ENCODE peak calls at places on chromosomes 5 and 9, in eight cellular contexts. One of them, this sample, is unnamed.

GRCh38 chr9:91937727-91938126 is 12.3 kb downstream of the ROR2 start:
- DNase-seq in OCI-LY7: no peak
- DNase-seq in astrocyte: no peak
- DNase-seq in HCT116: no peak
- DNase-seq in fibroblast of lung: no peak
- DNase-seq in SK-N-SH: no peak
- DNase-seq in K562: no peak
- DNase-seq in endothelial cell of umbilical vein: no peak
- DNase-seq in this sample: no peak

GRCh38 chr5:169300468-169301385 is at the start of gene SLIT3:
- DNase-seq in OCI-LY7: no peak
- DNase-seq in astrocyte: peak; percentile 78
- DNase-seq in HCT116: no peak
- DNase-seq in fibroblast of lung: peak; percentile 70
- DNase-seq in SK-N-SH: peak; percentile 90
- DNase-seq in K562: no peak
- DNase-seq in endothelial cell of umbilical vein: peak; percentile 72
- DNase-seq in this sample: peak; percentile 91

GRCh38 chr5:181217111-181217804 is 5.8 kb upstream of the TRIM41 start:
- DNase-seq in OCI-LY7: peak; percentile 82
- DNase-seq in astrocyte: peak; percentile 47
- DNase-seq in HCT116: no peak
- DNase-seq in fibroblast of lung: peak; percentile 54
- DNase-seq in SK-N-SH: peak; percentile 63
- DNase-seq in K562: peak; percentile 83
- DNase-seq in endothelial cell of umbilical vein: peak; percentile 47
- DNase-seq in this sample: peak; percentile 69

GRCh38 chr5:111135946-111136345 is 43.8 kb downstream of the WDR36 start:
- DNase-seq in OCI-LY7: no peak
- DNase-seq in astrocyte: peak; percentile 44
- DNase-seq in HCT116: no peak
- DNase-seq in fibroblast of lung: peak; percentile 28
- DNase-seq in SK-N-SH: no peak
- DNase-seq in K562: no peak
- DNase-seq in endothelial cell of umbilical vein: no peak
- DNase-seq in this sample: no peak

GRCh38 chr9:97309260-97309659 is 1.8 kb downstream of the CCDC180 start:
- DNase-seq in OCI-LY7: no peak
- DNase-seq in astrocyte: no peak
- DNase-seq in HCT116: no peak
- DNase-seq in fibroblast of lung: no peak
- DNase-seq in SK-N-SH: no peak
- DNase-seq in K562: no peak
- DNase-seq in endothelial cell of umbilical vein: no peak
- DNase-seq in this sample: no peak

GRCh38 chr9:8852301-8852864 is 1052.8 kb upstream of the DMAC1 start:
- DNase-seq in OCI-LY7: no peak
- DNase-seq in astrocyte: no peak
- DNase-seq in HCT116: no peak
- DNase-seq in fibroblast of lung: no peak
- DNase-seq in SK-N-SH: no peak
- DNase-seq in K562: no peak
- DNase-seq in endothelial cell of umbilical vein: no peak
- DNase-seq in this sample: no peak

GRCh38 chr5:53334431-53334941 is 145.9 kb upstream of the FST start:
- DNase-seq in OCI-LY7: no peak
- DNase-seq in astrocyte: peak; percentile 82
- DNase-seq in HCT116: no peak
- DNase-seq in fibroblast of lung: peak; percentile 62
- DNase-seq in SK-N-SH: no peak
- DNase-seq in K562: no peak
- DNase-seq in endothelial cell of umbilical vein: no peak
- DNase-seq in this sample: no peak

GRCh38 chr5:131533844-131534243 is 101.2 kb downstream of the RAPGEF6 start:
- DNase-seq in OCI-LY7: no peak
- DNase-seq in astrocyte: no peak
- DNase-seq in HCT116: no peak
- DNase-seq in fibroblast of lung: no peak
- DNase-seq in SK-N-SH: no peak
- DNase-seq in K562: no peak
- DNase-seq in endothelial cell of umbilical vein: no peak
- DNase-seq in this sample: no peak

GRCh38 chr5:80960531-80961375 is 590 bp downstream of the RASGRF2 start:
- DNase-seq in OCI-LY7: no peak
- DNase-seq in astrocyte: no peak
- DNase-seq in HCT116: no peak
- DNase-seq in fibroblast of lung: peak; percentile 47
- DNase-seq in SK-N-SH: peak; percentile 83
- DNase-seq in K562: no peak
- DNase-seq in endothelial cell of umbilical vein: peak; percentile 25
- DNase-seq in this sample: peak; percentile 44

GRCh38 chr5:59744531-59744992 is 149.0 kb downstream of the PDE4D start:
- DNase-seq in OCI-LY7: no peak
- DNase-seq in astrocyte: peak; percentile 63
- DNase-seq in HCT116: no peak
- DNase-seq in fibroblast of lung: peak; percentile 74
- DNase-seq in SK-N-SH: no peak
- DNase-seq in K562: no peak
- DNase-seq in endothelial cell of umbilical vein: peak; percentile 90
- DNase-seq in this sample: no peak

GRCh38 chr5:40480392-40480791 is 199.3 kb upstream of the PTGER4 start:
- DNase-seq in OCI-LY7: no peak
- DNase-seq in astrocyte: no peak
- DNase-seq in HCT116: no peak
- DNase-seq in fibroblast of lung: no peak
- DNase-seq in SK-N-SH: no peak
- DNase-seq in K562: no peak
- DNase-seq in endothelial cell of umbilical vein: no peak
- DNase-seq in this sample: no peak

GRCh38 chr5:6850033-6850432 is 136.8 kb downstream of the TENT4A start:
- DNase-seq in OCI-LY7: no peak
- DNase-seq in astrocyte: no peak
- DNase-seq in HCT116: no peak
- DNase-seq in fibroblast of lung: no peak
- DNase-seq in SK-N-SH: no peak
- DNase-seq in K562: no peak
- DNase-seq in endothelial cell of umbilical vein: no peak
- DNase-seq in this sample: no peak

GRCh38 chr5:86866036-86866435 is 248.3 kb downstream of the COX7C start:
- DNase-seq in OCI-LY7: no peak
- DNase-seq in astrocyte: no peak
- DNase-seq in HCT116: no peak
- DNase-seq in fibroblast of lung: no peak
- DNase-seq in SK-N-SH: no peak
- DNase-seq in K562: no peak
- DNase-seq in endothelial cell of umbilical vein: no peak
- DNase-seq in this sample: no peak

GRCh38 chr9:100601216-100601615 is 23.3 kb downstream of the CAVIN4 start:
- DNase-seq in OCI-LY7: peak; percentile 72
- DNase-seq in astrocyte: peak; percentile 24
- DNase-seq in HCT116: peak; percentile 61
- DNase-seq in fibroblast of lung: peak; percentile 54
- DNase-seq in SK-N-SH: peak; percentile 52
- DNase-seq in K562: peak; percentile 69
- DNase-seq in endothelial cell of umbilical vein: peak; percentile 52
- DNase-seq in this sample: peak; percentile 79

GRCh38 chr9:10048994-10049393 is 563.8 kb downstream of the PTPRD start:
- DNase-seq in OCI-LY7: no peak
- DNase-seq in astrocyte: no peak
- DNase-seq in HCT116: no peak
- DNase-seq in fibroblast of lung: no peak
- DNase-seq in SK-N-SH: no peak
- DNase-seq in K562: no peak
- DNase-seq in endothelial cell of umbilical vein: no peak
- DNase-seq in this sample: no peak

GRCh38 chr9:10050016-10050415 is 562.8 kb downstream of the PTPRD start:
- DNase-seq in OCI-LY7: no peak
- DNase-seq in astrocyte: peak; percentile 4
- DNase-seq in HCT116: no peak
- DNase-seq in fibroblast of lung: peak; percentile 43
- DNase-seq in SK-N-SH: no peak
- DNase-seq in K562: no peak
- DNase-seq in endothelial cell of umbilical vein: no peak
- DNase-seq in this sample: no peak

DNA sequence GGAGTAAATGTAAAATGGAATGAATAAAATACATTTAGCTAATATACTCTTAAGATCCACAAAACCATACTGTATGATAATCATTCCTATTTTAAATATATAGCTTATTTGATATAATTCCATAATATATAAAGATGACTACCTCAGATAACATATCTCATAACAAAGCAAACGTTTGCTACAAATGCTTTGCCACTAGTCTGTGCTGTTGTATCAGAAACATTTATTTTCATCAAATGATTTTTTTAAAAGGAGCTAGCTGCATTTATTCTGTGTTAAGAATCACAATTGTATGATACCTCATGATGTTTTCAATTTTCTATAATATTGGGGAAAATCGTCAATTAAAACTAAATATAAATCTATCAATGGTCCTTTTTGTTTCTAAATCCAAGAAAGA is 567.2 kb downstream of the PTPRD start:
- DNase-seq in OCI-LY7: peak; percentile 4
- DNase-seq in astrocyte: peak; percentile 3
- DNase-seq in HCT116: no peak
- DNase-seq in fibroblast of lung: peak; percentile 66
- DNase-seq in SK-N-SH: no peak
- DNase-seq in K562: no peak
- DNase-seq in endothelial cell of umbilical vein: peak; percentile 58
- DNase-seq in this sample: peak; percentile 12
- TF ChIP-seq CTCF in OCI-LY7: peak; percentile 63
- TF ChIP-seq CTCF in astrocyte: peak; percentile 43
- TF ChIP-seq CTCF in HCT116: no peak
- TF ChIP-seq CTCF in fibroblast of lung: peak; percentile 67
- TF ChIP-seq CTCF in SK-N-SH: peak; percentile 59
- TF ChIP-seq CTCF in K562: no peak
- TF ChIP-seq CTCF in endothelial cell of umbilical vein: peak; percentile 42
- TF ChIP-seq CTCF in this sample: peak; percentile 59

DNA sequence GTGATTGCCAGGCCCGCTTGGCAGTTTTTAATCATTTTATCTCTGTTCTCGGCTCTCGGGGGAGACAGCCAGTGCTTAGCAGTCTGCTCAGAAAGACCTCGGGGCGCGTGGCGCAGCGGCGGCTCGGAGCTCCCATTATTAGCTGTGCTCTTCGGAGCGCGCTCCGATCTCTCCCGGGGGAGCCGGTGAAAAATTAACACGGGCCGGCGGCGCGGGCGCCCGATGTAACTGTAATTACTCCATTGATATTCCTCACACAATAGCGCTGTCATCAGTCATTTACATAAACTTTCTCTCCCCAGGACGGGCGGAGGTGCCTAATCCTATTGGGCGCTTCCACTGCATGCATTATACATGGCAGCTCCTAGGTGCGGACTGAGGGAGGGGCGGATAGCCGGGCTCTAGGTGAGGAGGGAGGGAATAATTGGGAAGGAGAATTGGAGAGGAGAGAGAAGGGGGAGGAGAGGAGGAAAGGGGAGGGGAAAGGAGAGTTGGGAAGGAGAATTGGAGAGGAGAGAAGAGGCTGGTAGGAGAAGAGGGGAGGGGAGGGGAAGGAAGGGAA is 24.9 kb downstream of the LMX1B start:
- DNase-seq in OCI-LY7: no peak
- DNase-seq in astrocyte: no peak
- DNase-seq in HCT116: no peak
- DNase-seq in fibroblast of lung: no peak
- DNase-seq in SK-N-SH: peak; percentile 83
- DNase-seq in K562: no peak
- DNase-seq in endothelial cell of umbilical vein: no peak
- DNase-seq in this sample: no peak
- H3K4me2 ChIP-seq in OCI-LY7: no peak overlapping the region
- H3K4me2 ChIP-seq in astrocyte: no peak overlapping the region
- H3K4me2 ChIP-seq in HCT116: no peak overlapping the region
- H3K4me2 ChIP-seq in fibroblast of lung: no peak overlapping the region
- H3K4me2 ChIP-seq in SK-N-SH: no peak overlapping the region
- H3K4me2 ChIP-seq in K562: no peak overlapping the region
- H3K4me2 ChIP-seq in endothelial cell of umbilical vein: no peak overlapping the region
- H3K4me2 ChIP-seq in this sample: peak overlapping the region; percentile 73

DNA sequence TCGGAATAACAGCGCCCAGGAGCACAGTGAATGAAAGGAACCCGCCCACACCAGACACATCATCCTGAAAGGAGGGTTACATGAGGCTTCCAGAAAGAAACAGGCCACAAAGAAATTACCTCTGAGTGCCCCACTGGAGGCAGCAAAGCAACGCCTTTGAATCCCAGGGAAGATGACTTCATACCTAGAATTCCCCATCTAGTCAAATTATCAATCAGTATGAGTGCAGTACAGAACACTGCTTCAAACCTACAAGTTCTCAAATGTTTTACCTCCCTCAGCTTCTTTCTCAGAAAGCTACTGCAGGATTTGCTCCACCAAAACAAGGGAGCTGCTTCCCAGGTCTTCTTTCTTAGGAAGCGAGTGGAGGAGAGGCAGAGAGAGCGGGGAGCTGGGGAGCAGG is 87.2 kb downstream of the SEMA4D start:
- DNase-seq in OCI-LY7: no peak
- DNase-seq in astrocyte: no peak
- DNase-seq in HCT116: no peak
- DNase-seq in fibroblast of lung: no peak
- DNase-seq in SK-N-SH: no peak
- DNase-seq in K562: no peak
- DNase-seq in endothelial cell of umbilical vein: no peak
- DNase-seq in this sample: no peak
- TF ChIP-seq CTCF in OCI-LY7: no peak
- TF ChIP-seq CTCF in astrocyte: no peak
- TF ChIP-seq CTCF in HCT116: peak; percentile 15
- TF ChIP-seq CTCF in fibroblast of lung: no peak
- TF ChIP-seq CTCF in SK-N-SH: no peak
- TF ChIP-seq CTCF in K562: peak; percentile 9
- TF ChIP-seq CTCF in endothelial cell of umbilical vein: no peak
- TF ChIP-seq CTCF in this sample: no peak

GRCh38 chr5:172952034-172952511 is 7.2 kb upstream of the RPL26L1 start:
- DNase-seq in OCI-LY7: no peak
- DNase-seq in astrocyte: peak; percentile 71
- DNase-seq in HCT116: no peak
- DNase-seq in fibroblast of lung: no peak
- DNase-seq in SK-N-SH: no peak
- DNase-seq in K562: no peak
- DNase-seq in endothelial cell of umbilical vein: no peak
- DNase-seq in this sample: no peak

GRCh38 chr5:172953776-172954189 is 5.4 kb upstream of the RPL26L1 start:
- DNase-seq in OCI-LY7: no peak
- DNase-seq in astrocyte: peak; percentile 98
- DNase-seq in HCT116: no peak
- DNase-seq in fibroblast of lung: peak; percentile 64
- DNase-seq in SK-N-SH: no peak
- DNase-seq in K562: no peak
- DNase-seq in endothelial cell of umbilical vein: no peak
- DNase-seq in this sample: no peak

GRCh38 chr5:172950176-172950965 is 8.9 kb upstream of the RPL26L1 start:
- DNase-seq in OCI-LY7: no peak
- DNase-seq in astrocyte: no peak
- DNase-seq in HCT116: no peak
- DNase-seq in fibroblast of lung: no peak
- DNase-seq in SK-N-SH: no peak
- DNase-seq in K562: no peak
- DNase-seq in endothelial cell of umbilical vein: no peak
- DNase-seq in this sample: no peak

GRCh38 chr5:172949426-172949825 is 9.8 kb upstream of the RPL26L1 start:
- DNase-seq in OCI-LY7: no peak
- DNase-seq in astrocyte: no peak
- DNase-seq in HCT116: no peak
- DNase-seq in fibroblast of lung: no peak
- DNase-seq in SK-N-SH: no peak
- DNase-seq in K562: no peak
- DNase-seq in endothelial cell of umbilical vein: no peak
- DNase-seq in this sample: no peak

GRCh38 chr5:172951381-172952033 is 7.7 kb upstream of the RPL26L1 start:
- DNase-seq in OCI-LY7: no peak
- DNase-seq in astrocyte: no peak
- DNase-seq in HCT116: no peak
- DNase-seq in fibroblast of lung: no peak
- DNase-seq in SK-N-SH: no peak
- DNase-seq in K562: no peak
- DNase-seq in endothelial cell of umbilical vein: no peak
- DNase-seq in this sample: no peak
- H3K4me2 ChIP-seq in OCI-LY7: no peak overlapping the region
- H3K4me2 ChIP-seq in astrocyte: peak overlapping the region; percentile 17
- H3K4me2 ChIP-seq in HCT116: peak overlapping the region; percentile 2
- H3K4me2 ChIP-seq in fibroblast of lung: no peak overlapping the region
- H3K4me2 ChIP-seq in SK-N-SH: peak overlapping the region; percentile 17
- H3K4me2 ChIP-seq in K562: no peak overlapping the region
- H3K4me2 ChIP-seq in endothelial cell of umbilical vein: no peak overlapping the region
- H3K4me2 ChIP-seq in this sample: no peak overlapping the region